ENCODE peak calls at places on chromosomes 16 and 17, in seven cellular contexts. R is endothelial cell; J is stimulated activated naive CD8-positive, alpha-beta T cell treated with anti-CD3 and anti-CD28 coated beads, Interleukin-15, amount 100 ng/mL, for 72 hours; B is GM18507; S is ascending aorta; N is upper lobe of left lung; H is colonic mucosa. D is an unnamed sample.

GRCh38 chr17:28953444-28954118 is 2.3 kb upstream of the PHF12 start:
- DNase-seq in N (no peak), R (peak; percentile 71), H (peak; percentile 74), J (peak; percentile 50), S (no peak), B (no peak), D (peak; percentile 43)

GRCh38 chr16:86258713-86259112 is 251.6 kb upstream of the FOXF1 start:
- DNase-seq in N (no peak), J (no peak), H (peak; percentile 15), R (no peak), B (no peak), S (no peak), D (no peak)

GRCh38 chr17:68207651-68208253 is 40.1 kb upstream of the AMZ2 start:
- DNase-seq in H (no peak), S (no peak), R (no peak), N (no peak), B (no peak), J (no peak), D (no peak)

GRCh38 chr16:63385714-63386113 is 1349.5 kb upstream of the CDH8 start:
- DNase-seq in R (no peak), N (no peak), S (no peak), H (no peak), B (no peak), J (no peak), D (no peak)

GRCh38 chr17:83200231-83200699 is 120.9 kb downstream of the METRNL start:
- DNase-seq in S (peak; percentile 89), N (peak; percentile 87), H (no peak), J (peak; percentile 96), B (no peak), R (peak; percentile 1), D (no peak)

GRCh38 chr17:16915752-16916556 is 56.0 kb downstream of the TNFRSF13B start:
- DNase-seq in J (no peak), N (peak; percentile 64), B (peak; percentile 70), S (peak; percentile 61), R (peak; percentile 62), H (peak; percentile 68), D (peak; percentile 35)

GRCh38 chr17:45394001-45394912 is 38.4 kb downstream of the ARHGAP27 start:
- DNase-seq in J (no peak), R (no peak), S (no peak), N (no peak), B (no peak), H (no peak), D (no peak)

GRCh38 chr16:82586130-82586529 is 40.6 kb upstream of the CDH13 start:
- DNase-seq in B (no peak), N (no peak), S (no peak), J (no peak), R (no peak), H (no peak), D (no peak)

GRCh38 chr16:84594725-84595038 is 23.2 kb downstream of the COTL1 start:
- DNase-seq in N (no peak), B (no peak), R (no peak), J (no peak), S (no peak), H (no peak), D (no peak)

GRCh38 chr17:37220609-37220953 is 155.2 kb upstream of the C17orf78 start:
- DNase-seq in N (no peak), S (no peak), J (no peak), H (no peak), R (peak; percentile 34), B (no peak), D (peak; percentile 41)

GRCh38 chr16:67652578-67653130 is 7.4 kb downstream of the ACD start:
- DNase-seq in R (no peak), S (no peak), H (no peak), B (no peak), J (no peak), N (no peak), D (no peak)

GRCh38 chr16:88760424-88761142 is 24.4 kb downstream of the PIEZO1 start:
- DNase-seq in N (no peak), B (no peak), J (no peak), H (peak; percentile 77), S (no peak), R (no peak), D (no peak)

GRCh38 chr17:31313982-31314787 is at the start of gene EVI2B:
- DNase-seq in R (no peak), J (no peak), N (peak; percentile 35), S (no peak), B (no peak), H (no peak), D (peak; percentile 82)

GRCh38 chr16:724188-725040 is 1.8 kb downstream of the CCDC78 start:
- DNase-seq in J (no peak), N (no peak), B (no peak), R (no peak), H (no peak), S (no peak), D (no peak)

GRCh38 chr17:78532311-78532710 is 44.9 kb downstream of the DNAH17 start:
- DNase-seq in R (no peak), H (peak; percentile 32), J (no peak), B (no peak), N (no peak), S (no peak), D (no peak)

GRCh38 chr16:20747030-20747816 is 5.6 kb upstream of the THUMPD1 start:
- DNase-seq in R (no peak), N (no peak), B (no peak), S (no peak), J (no peak), H (peak; percentile 32), D (peak; percentile 7)

GRCh38 chr17:6327007-6327406 is 107.9 kb downstream of the AIPL1 start:
- DNase-seq in N (no peak), S (no peak), H (no peak), B (no peak), R (peak; percentile 69), J (no peak), D (no peak)

GRCh38 chr17:81939881-81940385 is 2.8 kb upstream of the PYCR1 start:
- DNase-seq in S (peak; percentile 78), H (no peak), N (no peak), R (peak; percentile 3), J (no peak), B (no peak), D (no peak)

GRCh38 chr17:62696726-62697490 is 69.4 kb downstream of the MRC2 start:
- DNase-seq in H (no peak), J (no peak), N (no peak), B (no peak), S (no peak), R (no peak), D (no peak)

GRCh38 chr16:3012828-3013420 is at the start of gene CLDN9:
- DNase-seq in S (no peak), R (no peak), J (no peak), B (no peak), N (peak; percentile 76), H (peak; percentile 72), D (no peak)

GRCh38 chr17:39653662-39654331 is 11.4 kb upstream of the TCAP start:
- DNase-seq in S (no peak), N (peak; percentile 60), J (peak; percentile 76), H (peak; percentile 90), B (peak; percentile 80), R (peak; percentile 83), D (peak; percentile 45)

GRCh38 chr16:55325458-55326109 is 1.6 kb downstream of the IRX6 start:
- DNase-seq in S (no peak), N (no peak), B (no peak), R (no peak), J (no peak), H (no peak), D (no peak)

GRCh38 chr17:48441231-48441711 is 11.3 kb upstream of the SKAP1 start:
- DNase-seq in H (no peak), S (no peak), R (no peak), B (no peak), J (peak; percentile 55), N (no peak), D (no peak)

GRCh38 chr16:50838165-50838564 is 96.3 kb downstream of the CYLD start:
- DNase-seq in R (no peak), S (no peak), B (no peak), H (no peak), J (no peak), N (no peak), D (peak; percentile 4)

GRCh38 chr17:28685366-28685765 is 23.4 kb downstream of the SUPT6H start:
- DNase-seq in J (no peak), H (no peak), N (no peak), S (no peak), R (no peak), B (no peak), D (no peak)

GRCh38 chr16:86517652-86518258 is 7.4 kb downstream of the FOXF1 start:
- DNase-seq in R (peak; percentile 80), S (no peak), H (peak; percentile 64), B (no peak), N (peak; percentile 51), J (peak; percentile 53), D (peak; percentile 80)

GRCh38 chr16:87123356-87124001 is 193.7 kb downstream of the C16orf95 start:
- DNase-seq in B (no peak), N (no peak), R (no peak), S (no peak), H (no peak), J (no peak), D (peak; percentile 27)

GRCh38 chr16:68786685-68787418 is 49.8 kb downstream of the CDH1 start:
- DNase-seq in N (no peak), S (no peak), J (no peak), R (no peak), H (no peak), B (no peak), D (peak; percentile 100)

GRCh38 chr17:7444682-7445010 is 215 bp upstream of the CHRNB1 start:
- DNase-seq in S (no peak), J (no peak), N (no peak), H (no peak), R (no peak), B (no peak), D (no peak)

GRCh38 chr16:75372236-75372856 is 61.0 kb downstream of the CFDP1 start:
- DNase-seq in S (no peak), N (no peak), H (no peak), J (no peak), R (no peak), B (no peak), D (peak; percentile 57)

GRCh38 chr16:7272567-7273158 is 60.0 kb upstream of the RBFOX1 start:
- DNase-seq in S (no peak), H (no peak), J (no peak), R (no peak), B (no peak), N (no peak), D (no peak)

GRCh38 chr16:30027588-30028437 is 3.3 kb downstream of the TLCD3B start:
- DNase-seq in J (no peak), B (no peak), N (no peak), S (no peak), R (no peak), H (no peak), D (no peak)

GRCh38 chr17:71964559-71964958 is 156.3 kb upstream of the SOX9 start:
- DNase-seq in N (no peak), J (no peak), R (no peak), S (no peak), H (no peak), B (no peak), D (no peak)

GRCh38 chr17:41865596-41865893 is 322 bp upstream of the KLHL11 start:
- DNase-seq in H (no peak), R (no peak), J (no peak), B (no peak), N (no peak), S (no peak), D (no peak)